ENCODE peak calls at places on chromosomes 1 and 21, in six cellular contexts. U is mucosa of descending colon; K is naive thymus-derived CD4-positive, alpha-beta T cell; V is tibial nerve; Q is SJCRH30; E is tibial artery. X is an unnamed sample. For H3K36me3, the result is how much of the 10 kb centered on the place peaks cover.

GRCh38 chr21:45517249-45518065 is 24.8 kb downstream of the SLC19A1 start:
- DNase-seq in U (peak), K (no peak), V (no peak), Q (no peak), E (peak), X (peak)

GRCh38 chr1:225565845-225566244 is 87.1 kb downstream of the ENAH start:
- DNase-seq in U (no peak), K (no peak), V (peak), Q (no peak), E (no peak), X (no peak)

GRCh38 chr1:200479816-200480215 is 70.0 kb upstream of the ZNF281 start:
- DNase-seq in U (no peak), K (no peak), V (no peak), Q (no peak), E (no peak), X (no peak)

GRCh38 chr1:203328714-203329122 is 22.2 kb downstream of the FMOD start:
- DNase-seq in U (peak), K (no peak), V (no peak), Q (peak), E (no peak), X (no peak)

GRCh38 chr1:163346326-163346870 is 24.6 kb downstream of the NUF2 start:
- DNase-seq in U (no peak), K (no peak), V (no peak), Q (no peak), E (no peak), X (no peak)

GRCh38 chr1:46221749-46222148 is 18.6 kb downstream of the LURAP1 start:
- DNase-seq in U (no peak), K (no peak), V (no peak), Q (peak), E (no peak), X (no peak)

GRCh38 chr1:248618878-248619277 is 16.0 kb downstream of the OR2T11 start:
- DNase-seq in U (no peak), K (peak), V (peak), Q (peak), E (no peak), X (peak)

GRCh38 chr1:221418346-221418745 is 323.5 kb downstream of the DUSP10 start:
- DNase-seq in U (no peak), K (no peak), V (no peak), Q (no peak), E (no peak), X (no peak)

GRCh38 chr1:162406811-162407210 is 5.1 kb downstream of the SH2D1B start:
- DNase-seq in U (no peak), K (no peak), V (no peak), Q (no peak), E (no peak), X (no peak)

GRCh38 chr1:161019767-161020572 is 982 bp downstream of the F11R start:
- DNase-seq in U (no peak), K (no peak), V (no peak), Q (no peak), E (no peak), X (no peak)

GRCh38 chr1:214216779-214217178 is 64.2 kb upstream of the SMYD2 start:
- DNase-seq in U (no peak), K (no peak), V (no peak), Q (no peak), E (no peak), X (no peak)

GRCh38 chr1:243388276-243388675 is 132.4 kb downstream of the SDCCAG8 start:
- DNase-seq in U (no peak), K (no peak), V (no peak), Q (no peak), E (no peak), X (no peak)

GRCh38 chr1:12088607-12089006 is 25.5 kb downstream of the TNFRSF8 start:
- DNase-seq in U (peak), K (peak), V (no peak), Q (peak), E (no peak), X (no peak)

GRCh38 chr21:44093761-44094160 is 13.4 kb upstream of the PWP2 start:
- DNase-seq in U (peak), K (no peak), V (no peak), Q (peak), E (peak), X (no peak)

GRCh38 chr1:167446946-167447345 is 71.4 kb downstream of the CD247 start:
- DNase-seq in U (no peak), K (no peak), V (no peak), Q (no peak), E (no peak), X (no peak)

GRCh38 chr1:228993106-228993505 is 257.8 kb downstream of the RHOU start:
- DNase-seq in U (no peak), K (no peak), V (no peak), Q (no peak), E (no peak), X (no peak)

GRCh38 chr1:240190881-240191385 is 99.2 kb downstream of the FMN2 start:
- DNase-seq in U (no peak), K (no peak), V (peak), Q (peak), E (no peak), X (no peak)

GRCh38 chr21:21003701-21004100 is 5.5 kb downstream of the NCAM2 start:
- DNase-seq in U (no peak), K (no peak), V (no peak), Q (peak), E (no peak), X (no peak)

GRCh38 chr1:115977481-115978258 is 1.4 kb downstream of the SLC22A15 start:
- DNase-seq in U (no peak), K (no peak), V (peak), Q (no peak), E (no peak), X (peak)

GRCh38 chr1:228416217-228416971 is at the start of gene TRIM17:
- DNase-seq in U (no peak), K (peak), V (no peak), Q (no peak), E (no peak), X (peak)

GRCh38 chr1:3206696-3207095 is 137.7 kb downstream of the PRDM16 start:
- DNase-seq in U (no peak), K (no peak), V (no peak), Q (no peak), E (no peak), X (peak)

GRCh38 chr1:215606564-215607168 is 39.6 kb downstream of the KCTD3 start:
- DNase-seq in U (no peak), K (no peak), V (no peak), Q (peak), E (no peak), X (no peak)

GRCh38 chr1:71047635-71048607 is at the start of gene PTGER3:
- DNase-seq in U (peak), K (peak), V (peak), Q (no peak), E (peak), X (peak)

GRCh38 chr1:84797603-84798002 is 95.4 kb downstream of the LPAR3 start:
- DNase-seq in U (no peak), K (no peak), V (no peak), Q (no peak), E (no peak), X (no peak)

GRCh38 chr1:245810181-245810727 is 655.5 kb downstream of the KIF26B start:
- DNase-seq in U (no peak), K (no peak), V (no peak), Q (peak), E (no peak), X (no peak)

GRCh38 chr1:100757946-100758345 is 38.4 kb downstream of the VCAM1 start:
- DNase-seq in U (no peak), K (no peak), V (no peak), Q (no peak), E (no peak), X (no peak)

GRCh38 chr1:206106328-206107167 is 10.6 kb downstream of the AVPR1B start:
- DNase-seq in U (peak), K (peak), V (peak), Q (peak), E (peak), X (peak)

GRCh38 chr1:69221492-69221990 is 346.2 kb upstream of the LRRC7 start:
- DNase-seq in U (no peak), K (no peak), V (no peak), Q (peak), E (no peak), X (no peak)

GRCh38 chr21:39576518-39577128 is 36.1 kb upstream of the B3GALT5 start:
- DNase-seq in U (no peak), K (no peak), V (no peak), Q (no peak), E (no peak), X (no peak)

GRCh38 chr21:45290948-45291612 is 3.4 kb upstream of the POFUT2 start:
- DNase-seq in U (no peak), K (no peak), V (no peak), Q (no peak), E (peak), X (no peak)

GRCh38 chr1:1721201-1721600 is 3.0 kb downstream of the CDK11A start:
- DNase-seq in U (no peak), K (no peak), V (no peak), Q (no peak), E (no peak), X (no peak)

GRCh38 chr21:42019101-42019605 is 9.0 kb upstream of the ZBTB21 start:
- DNase-seq in U (no peak), K (no peak), V (no peak), Q (no peak), E (peak), X (no peak)

GRCh38 chr1:68959631-68960030 is 462.7 kb upstream of the DEPDC1 start:
- DNase-seq in U (no peak), K (no peak), V (no peak), Q (no peak), E (no peak), X (no peak)

GRCh38 chr1:109493227-109493626 is 667 bp upstream of the CYB561D1 start:
- DNase-seq in U (no peak), K (no peak), V (no peak), Q (peak), E (no peak), X (no peak)

GRCh38 chr1:61477301-61477700 is 247.6 kb downstream of the TM2D1 start:
- DNase-seq in U (no peak), K (no peak), V (no peak), Q (no peak), E (no peak), X (no peak)

GRCh38 chr1:156652131-156652991 is 10.4 kb downstream of the BCAN start:
- DNase-seq in U (no peak), K (no peak), V (no peak), Q (peak), E (no peak), X (no peak)

GRCh38 chr1:30036229-30036547 is 687.2 kb downstream of the MATN1 start:
- DNase-seq in U (no peak), K (no peak), V (no peak), Q (no peak), E (peak), X (no peak)

GRCh38 chr1:53766194-53766748 is 27.3 kb upstream of the GLIS1 start:
- DNase-seq in U (no peak), K (no peak), V (no peak), Q (no peak), E (no peak), X (no peak)
- H3K36me3 ChIP-seq in U (under half), K (under half), V (under half), Q (half or more), E (under half), X (under half)

DNA sequence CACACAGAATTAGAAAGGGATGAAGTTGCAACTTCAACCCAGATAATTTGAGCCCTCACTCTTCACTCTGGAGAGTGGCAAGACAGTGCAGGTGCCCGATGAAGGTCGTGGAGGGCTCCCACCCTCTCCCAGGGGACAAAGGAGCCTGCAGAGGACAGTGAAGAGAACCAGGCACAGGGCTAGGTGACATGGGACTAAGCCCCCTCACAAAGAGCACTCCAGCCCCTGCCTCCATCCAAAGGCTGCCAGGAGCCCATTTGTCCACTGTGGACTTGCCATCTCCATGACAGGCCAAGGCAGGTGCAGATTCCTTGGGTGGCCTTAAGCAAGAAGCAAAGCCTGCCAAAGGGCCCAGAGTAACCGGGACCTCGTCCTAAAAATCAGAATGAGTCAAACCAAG is 15.1 kb downstream of the ERRFI1 start:
- DNase-seq in U (no peak), K (no peak), V (no peak), Q (peak), E (no peak), X (no peak)
- H3K36me3 ChIP-seq in U (under half), K (under half), V (under half), Q (half or more), E (half or more), X (under half)

GRCh38 chr21:32735524-32735923 is 7.7 kb upstream of the SYNJ1 start:
- DNase-seq in U (no peak), K (no peak), V (no peak), Q (no peak), E (no peak), X (no peak)
- H3K36me3 ChIP-seq in U (under half), K (under half), V (under half), Q (half or more), E (under half), X (half or more)

DNA sequence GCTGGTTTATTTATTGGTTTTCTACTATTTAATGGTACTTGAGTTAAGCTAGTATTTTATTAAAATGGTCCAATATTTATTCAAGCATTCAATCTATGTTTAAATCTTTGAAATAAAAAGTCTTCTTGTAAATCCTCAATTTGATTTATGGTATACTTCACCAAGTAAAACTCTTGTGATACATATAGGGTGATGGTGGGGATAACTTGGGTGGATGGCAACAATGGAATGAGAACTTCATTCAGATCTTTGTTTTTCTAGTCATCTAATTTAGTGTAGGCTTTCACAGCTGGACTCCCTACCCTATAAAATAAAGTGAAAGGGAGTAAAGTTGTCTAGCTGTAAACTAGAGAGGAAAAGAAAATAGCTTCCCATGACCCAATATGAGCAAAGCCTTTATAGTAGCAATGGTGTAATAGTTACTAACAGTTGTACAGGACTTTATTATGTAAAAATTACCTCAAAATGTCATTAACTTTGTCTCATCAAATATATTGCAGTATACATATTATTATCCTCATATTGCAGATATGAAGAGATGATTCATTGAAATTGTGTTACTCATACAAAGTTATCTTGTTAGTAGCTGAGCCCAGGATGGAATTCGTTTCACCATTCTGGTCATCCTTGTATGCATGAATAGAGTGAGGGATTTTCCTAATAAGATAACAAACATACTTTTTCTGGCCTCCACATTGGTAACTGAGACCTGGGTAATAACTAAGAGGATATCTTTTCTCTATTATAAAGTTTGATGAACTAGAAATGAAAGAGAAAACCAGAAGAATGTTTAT is 1377.7 kb upstream of the ADGRL4 start:
- DNase-seq in U (no peak), K (no peak), V (no peak), Q (no peak), E (no peak), X (no peak)
- H3K36me3 ChIP-seq in U (under half), K (under half), V (under half), Q (under half), E (under half), X (under half)

DNA sequence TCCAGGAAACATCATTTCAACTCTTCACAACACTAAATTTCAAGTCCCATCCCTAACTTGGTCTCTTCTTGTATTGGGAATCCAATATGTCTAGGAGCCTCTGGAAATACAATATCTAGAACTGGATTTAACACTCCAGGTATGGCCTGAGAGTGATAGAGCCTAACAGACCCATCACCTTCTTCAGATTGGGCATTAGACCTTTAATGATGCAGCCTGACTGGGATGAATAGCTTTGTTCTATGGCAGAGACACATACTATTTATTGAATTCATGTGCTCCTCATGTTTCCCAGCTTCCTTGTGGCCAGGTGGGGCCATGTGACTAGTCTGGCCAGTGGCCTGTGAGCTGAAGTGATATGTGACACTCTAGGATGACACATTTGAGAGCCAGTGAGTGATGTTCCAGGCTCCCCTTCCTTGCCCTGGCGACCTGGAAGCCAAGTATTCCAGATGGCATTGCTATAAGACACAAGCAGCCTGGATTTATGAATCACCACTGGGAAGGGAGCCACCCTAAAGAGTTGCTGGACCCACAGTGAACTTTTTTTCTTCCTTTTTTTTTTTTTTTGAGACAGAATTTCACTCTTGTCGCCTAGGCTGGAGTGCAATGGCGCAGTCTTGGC is 31.0 kb upstream of the POU3F1 start:
- DNase-seq in U (no peak), K (no peak), V (no peak), Q (no peak), E (no peak), X (no peak)
- H3K36me3 ChIP-seq in U (under half), K (under half), V (under half), Q (under half), E (under half), X (under half)

GRCh38 chr21:33281101-33281652 is 15.0 kb downstream of the IL10RB start:
- DNase-seq in U (peak), K (no peak), V (no peak), Q (no peak), E (no peak), X (no peak)
- H3K36me3 ChIP-seq in U (under half), K (under half), V (under half), Q (under half), E (half or more), X (half or more)